ENCODE peak calls at places on chromosomes 7 and 10, in seven cellular contexts. One of them, this sample, is unnamed.

GRCh38 chr10:20616918-20617801 is 280.0 kb downstream of the NEBL start:
- DNase-seq in pancreas: no peak
- DNase-seq in body of pancreas: no peak
- DNase-seq in DND-41: no peak
- DNase-seq in fibroblast of lung: no peak
- DNase-seq in heart left ventricle: no peak
- DNase-seq in small intestine: no peak
- DNase-seq in this sample: no peak

GRCh38 chr10:64486149-64486548 is 964.9 kb downstream of the REEP3 start:
- DNase-seq in pancreas: no peak
- DNase-seq in body of pancreas: no peak
- DNase-seq in DND-41: no peak
- DNase-seq in fibroblast of lung: peak; percentile 81
- DNase-seq in heart left ventricle: no peak
- DNase-seq in small intestine: no peak
- DNase-seq in this sample: no peak

GRCh38 chr7:55245271-55245723 is 119.8 kb upstream of the LANCL2 start:
- DNase-seq in pancreas: no peak
- DNase-seq in body of pancreas: no peak
- DNase-seq in DND-41: no peak
- DNase-seq in fibroblast of lung: peak; percentile 98
- DNase-seq in heart left ventricle: no peak
- DNase-seq in small intestine: peak; percentile 65
- DNase-seq in this sample: no peak

GRCh38 chr7:771241-772004 is 44.3 kb upstream of the PRKAR1B start:
- DNase-seq in pancreas: peak; percentile 84
- DNase-seq in body of pancreas: peak; percentile 93
- DNase-seq in DND-41: no peak
- DNase-seq in fibroblast of lung: no peak
- DNase-seq in heart left ventricle: peak; percentile 86
- DNase-seq in small intestine: peak; percentile 20
- DNase-seq in this sample: no peak

GRCh38 chr10:14889318-14889717 is 10.7 kb downstream of the SUV39H2 start:
- DNase-seq in pancreas: no peak
- DNase-seq in body of pancreas: no peak
- DNase-seq in DND-41: no peak
- DNase-seq in fibroblast of lung: no peak
- DNase-seq in heart left ventricle: no peak
- DNase-seq in small intestine: no peak
- DNase-seq in this sample: no peak

GRCh38 chr7:257647-257992 is 32.4 kb upstream of the FOXL3 start:
- DNase-seq in pancreas: peak; percentile 49
- DNase-seq in body of pancreas: no peak
- DNase-seq in DND-41: no peak
- DNase-seq in fibroblast of lung: no peak
- DNase-seq in heart left ventricle: no peak
- DNase-seq in small intestine: no peak
- DNase-seq in this sample: no peak

GRCh38 chr7:99499356-99499712 is 747 bp downstream of the ZNF394 start:
- DNase-seq in pancreas: no peak
- DNase-seq in body of pancreas: no peak
- DNase-seq in DND-41: no peak
- DNase-seq in fibroblast of lung: no peak
- DNase-seq in heart left ventricle: no peak
- DNase-seq in small intestine: peak; percentile 62
- DNase-seq in this sample: peak; percentile 59

GRCh38 chr7:28958235-28958945 is at the start of gene TRIL:
- DNase-seq in pancreas: peak; percentile 67
- DNase-seq in body of pancreas: peak; percentile 63
- DNase-seq in DND-41: no peak
- DNase-seq in fibroblast of lung: peak; percentile 86
- DNase-seq in heart left ventricle: peak; percentile 90
- DNase-seq in small intestine: peak; percentile 30
- DNase-seq in this sample: no peak

GRCh38 chr7:64562621-64563275 is at the start of gene ZNF680:
- DNase-seq in pancreas: peak; percentile 89
- DNase-seq in body of pancreas: peak; percentile 97
- DNase-seq in DND-41: peak; percentile 97
- DNase-seq in fibroblast of lung: peak; percentile 94
- DNase-seq in heart left ventricle: peak; percentile 97
- DNase-seq in small intestine: peak; percentile 96
- DNase-seq in this sample: peak; percentile 90

GRCh38 chr10:82969405-82969804 is 1094.4 kb downstream of the NRG3 start:
- DNase-seq in pancreas: no peak
- DNase-seq in body of pancreas: no peak
- DNase-seq in DND-41: no peak
- DNase-seq in fibroblast of lung: peak; percentile 23
- DNase-seq in heart left ventricle: no peak
- DNase-seq in small intestine: no peak
- DNase-seq in this sample: no peak

GRCh38 chr10:109902992-109903947 is 20.0 kb downstream of the XPNPEP1 start:
- DNase-seq in pancreas: no peak
- DNase-seq in body of pancreas: peak; percentile 74
- DNase-seq in DND-41: no peak
- DNase-seq in fibroblast of lung: no peak
- DNase-seq in heart left ventricle: no peak
- DNase-seq in small intestine: no peak
- DNase-seq in this sample: no peak

GRCh38 chr10:133252223-133252552 is 14.5 kb downstream of the VENTX start:
- DNase-seq in pancreas: no peak
- DNase-seq in body of pancreas: no peak
- DNase-seq in DND-41: no peak
- DNase-seq in fibroblast of lung: no peak
- DNase-seq in heart left ventricle: no peak
- DNase-seq in small intestine: no peak
- DNase-seq in this sample: no peak

GRCh38 chr10:22554481-22555182 is 159.7 kb downstream of the PIP4K2A start:
- DNase-seq in pancreas: peak; percentile 70
- DNase-seq in body of pancreas: peak; percentile 75
- DNase-seq in DND-41: no peak
- DNase-seq in fibroblast of lung: peak; percentile 91
- DNase-seq in heart left ventricle: peak; percentile 64
- DNase-seq in small intestine: no peak
- DNase-seq in this sample: no peak

GRCh38 chr7:66837007-66837406 is 84.0 kb upstream of the TMEM248 start:
- DNase-seq in pancreas: no peak
- DNase-seq in body of pancreas: no peak
- DNase-seq in DND-41: peak; percentile 40
- DNase-seq in fibroblast of lung: no peak
- DNase-seq in heart left ventricle: no peak
- DNase-seq in small intestine: peak; percentile 85
- DNase-seq in this sample: no peak

GRCh38 chr10:123147635-123148413 is at the start of gene HMX2:
- DNase-seq in pancreas: peak; percentile 66
- DNase-seq in body of pancreas: no peak
- DNase-seq in DND-41: no peak
- DNase-seq in fibroblast of lung: no peak
- DNase-seq in heart left ventricle: no peak
- DNase-seq in small intestine: no peak
- DNase-seq in this sample: peak; percentile 48

GRCh38 chr10:69729326-69730048 is 72.2 kb upstream of the COL13A1 start:
- DNase-seq in pancreas: no peak
- DNase-seq in body of pancreas: no peak
- DNase-seq in DND-41: no peak
- DNase-seq in fibroblast of lung: no peak
- DNase-seq in heart left ventricle: no peak
- DNase-seq in small intestine: no peak
- DNase-seq in this sample: no peak

GRCh38 chr10:35746004-35746403 is 103.9 kb upstream of the FZD8 start:
- DNase-seq in pancreas: no peak
- DNase-seq in body of pancreas: no peak
- DNase-seq in DND-41: no peak
- DNase-seq in fibroblast of lung: no peak
- DNase-seq in heart left ventricle: no peak
- DNase-seq in small intestine: no peak
- DNase-seq in this sample: no peak

GRCh38 chr10:103140469-103140868 is 52.6 kb downstream of the NT5C2 start:
- DNase-seq in pancreas: no peak
- DNase-seq in body of pancreas: no peak
- DNase-seq in DND-41: no peak
- DNase-seq in fibroblast of lung: no peak
- DNase-seq in heart left ventricle: no peak
- DNase-seq in small intestine: no peak
- DNase-seq in this sample: no peak

GRCh38 chr7:95581446-95581845 is 14.9 kb downstream of the PDK4 start:
- DNase-seq in pancreas: no peak
- DNase-seq in body of pancreas: no peak
- DNase-seq in DND-41: no peak
- DNase-seq in fibroblast of lung: no peak
- DNase-seq in heart left ventricle: no peak
- DNase-seq in small intestine: no peak
- DNase-seq in this sample: no peak

GRCh38 chr7:95583834-95584621 is 12.3 kb downstream of the PDK4 start:
- DNase-seq in pancreas: no peak
- DNase-seq in body of pancreas: no peak
- DNase-seq in DND-41: no peak
- DNase-seq in fibroblast of lung: no peak
- DNase-seq in heart left ventricle: no peak
- DNase-seq in small intestine: no peak
- DNase-seq in this sample: no peak

GRCh38 chr7:95584752-95585425 is 11.4 kb downstream of the PDK4 start:
- DNase-seq in pancreas: no peak
- DNase-seq in body of pancreas: no peak
- DNase-seq in DND-41: no peak
- DNase-seq in fibroblast of lung: no peak
- DNase-seq in heart left ventricle: no peak
- DNase-seq in small intestine: no peak
- DNase-seq in this sample: no peak

GRCh38 chr7:95585426-95585789 is 10.9 kb downstream of the PDK4 start:
- DNase-seq in pancreas: no peak
- DNase-seq in body of pancreas: no peak
- DNase-seq in DND-41: no peak
- DNase-seq in fibroblast of lung: no peak
- DNase-seq in heart left ventricle: no peak
- DNase-seq in small intestine: no peak
- DNase-seq in this sample: no peak

GRCh38 chr7:95582578-95583293 is 13.6 kb downstream of the PDK4 start:
- DNase-seq in pancreas: no peak
- DNase-seq in body of pancreas: no peak
- DNase-seq in DND-41: no peak
- DNase-seq in fibroblast of lung: no peak
- DNase-seq in heart left ventricle: no peak
- DNase-seq in small intestine: no peak
- DNase-seq in this sample: no peak
- H3K27ac ChIP-seq in pancreas: no peak overlapping the region
- H3K27ac ChIP-seq in body of pancreas: no peak overlapping the region
- H3K27ac ChIP-seq in DND-41: no peak overlapping the region
- H3K27ac ChIP-seq in fibroblast of lung: no peak overlapping the region
- H3K27ac ChIP-seq in heart left ventricle: no peak overlapping the region
- H3K27ac ChIP-seq in small intestine: no peak overlapping the region
- H3K27ac ChIP-seq in this sample: no peak overlapping the region

GRCh38 chr7:138495485-138495884 is 35.4 kb downstream of the TRIM24 start:
- DNase-seq in pancreas: no peak
- DNase-seq in body of pancreas: no peak
- DNase-seq in DND-41: no peak
- DNase-seq in fibroblast of lung: no peak
- DNase-seq in heart left ventricle: no peak
- DNase-seq in small intestine: no peak
- DNase-seq in this sample: no peak

GRCh38 chr7:138493535-138493934 is 33.5 kb downstream of the TRIM24 start:
- DNase-seq in pancreas: no peak
- DNase-seq in body of pancreas: no peak
- DNase-seq in DND-41: no peak
- DNase-seq in fibroblast of lung: no peak
- DNase-seq in heart left ventricle: no peak
- DNase-seq in small intestine: no peak
- DNase-seq in this sample: no peak

GRCh38 chr7:138491612-138492386 is 31.7 kb downstream of the TRIM24 start:
- DNase-seq in pancreas: no peak
- DNase-seq in body of pancreas: no peak
- DNase-seq in DND-41: no peak
- DNase-seq in fibroblast of lung: no peak
- DNase-seq in heart left ventricle: no peak
- DNase-seq in small intestine: no peak
- DNase-seq in this sample: no peak

DNA sequence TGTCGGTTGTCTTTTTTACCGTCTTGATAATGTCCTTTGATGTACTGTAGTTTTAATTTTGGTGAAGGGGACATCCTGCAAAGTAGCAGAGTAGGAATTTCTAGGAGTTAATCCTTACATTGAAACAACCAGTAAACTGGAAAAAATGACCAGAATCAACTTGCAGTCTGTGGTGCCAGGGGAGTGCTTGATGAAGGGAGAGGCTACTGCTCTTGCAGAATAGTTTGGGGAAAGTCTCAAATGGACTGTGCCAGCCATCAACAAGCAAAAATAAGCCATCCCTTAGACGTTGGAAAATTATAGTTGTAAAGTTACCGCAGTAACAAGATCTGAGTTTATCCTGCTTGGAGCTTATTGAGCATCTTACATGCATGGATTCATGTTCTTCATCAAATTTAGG is 32.4 kb downstream of the TRIM24 start:
- DNase-seq in pancreas: no peak
- DNase-seq in body of pancreas: no peak
- DNase-seq in DND-41: no peak
- DNase-seq in fibroblast of lung: no peak
- DNase-seq in heart left ventricle: no peak
- DNase-seq in small intestine: no peak
- DNase-seq in this sample: no peak
- H3K9me3 ChIP-seq in pancreas: no peaks in the 10 kb centered on the region
- H3K9me3 ChIP-seq in body of pancreas: no peaks in the 10 kb centered on the region
- H3K9me3 ChIP-seq in DND-41: no peaks in the 10 kb centered on the region
- H3K9me3 ChIP-seq in fibroblast of lung: no peaks in the 10 kb centered on the region
- H3K9me3 ChIP-seq in heart left ventricle: no peaks in the 10 kb centered on the region
- H3K9me3 ChIP-seq in small intestine: no peaks in the 10 kb centered on the region
- H3K9me3 ChIP-seq in this sample: no peaks in the 10 kb centered on the region

GRCh38 chr10:42955493-42955889 is 121.4 kb upstream of the RET start:
- DNase-seq in pancreas: peak; percentile 39
- DNase-seq in body of pancreas: no peak
- DNase-seq in DND-41: no peak
- DNase-seq in fibroblast of lung: no peak
- DNase-seq in heart left ventricle: no peak
- DNase-seq in small intestine: no peak
- DNase-seq in this sample: no peak
- H3K27me3 ChIP-seq in pancreas: no peaks in the 10 kb centered on the region
- H3K27me3 ChIP-seq in body of pancreas: no peaks in the 10 kb centered on the region
- H3K27me3 ChIP-seq in DND-41: no peaks in the 10 kb centered on the region
- H3K27me3 ChIP-seq in fibroblast of lung: peaks cover 9% of the 10 kb centered on the region
- H3K27me3 ChIP-seq in heart left ventricle: no peaks in the 10 kb centered on the region
- H3K27me3 ChIP-seq in small intestine: no peaks in the 10 kb centered on the region
- H3K27me3 ChIP-seq in this sample: no peaks in the 10 kb centered on the region

GRCh38 chr7:20267482-20267881 is 50.3 kb upstream of the MACC1 start:
- DNase-seq in pancreas: no peak
- DNase-seq in body of pancreas: no peak
- DNase-seq in DND-41: peak; percentile 4
- DNase-seq in fibroblast of lung: no peak
- DNase-seq in heart left ventricle: no peak
- DNase-seq in small intestine: no peak
- DNase-seq in this sample: no peak

GRCh38 chr7:20270371-20270770 is 53.2 kb upstream of the MACC1 start:
- DNase-seq in pancreas: no peak
- DNase-seq in body of pancreas: no peak
- DNase-seq in DND-41: no peak
- DNase-seq in fibroblast of lung: no peak
- DNase-seq in heart left ventricle: no peak
- DNase-seq in small intestine: no peak
- DNase-seq in this sample: no peak

GRCh38 chr7:20269726-20270125 is 52.5 kb upstream of the MACC1 start:
- DNase-seq in pancreas: no peak
- DNase-seq in body of pancreas: no peak
- DNase-seq in DND-41: no peak
- DNase-seq in fibroblast of lung: peak; percentile 87
- DNase-seq in heart left ventricle: no peak
- DNase-seq in small intestine: no peak
- DNase-seq in this sample: no peak

GRCh38 chr7:20270867-20271266 is 53.7 kb upstream of the MACC1 start:
- DNase-seq in pancreas: no peak
- DNase-seq in body of pancreas: no peak
- DNase-seq in DND-41: no peak
- DNase-seq in fibroblast of lung: no peak
- DNase-seq in heart left ventricle: no peak
- DNase-seq in small intestine: peak; percentile 21
- DNase-seq in this sample: no peak

GRCh38 chr7:20268832-20269231 is 51.6 kb upstream of the MACC1 start:
- DNase-seq in pancreas: no peak
- DNase-seq in body of pancreas: no peak
- DNase-seq in DND-41: no peak
- DNase-seq in fibroblast of lung: peak; percentile 73
- DNase-seq in heart left ventricle: no peak
- DNase-seq in small intestine: no peak
- DNase-seq in this sample: no peak
- H3K27ac ChIP-seq in pancreas: no peak overlapping the region
- H3K27ac ChIP-seq in body of pancreas: no peak overlapping the region
- H3K27ac ChIP-seq in DND-41: no peak overlapping the region
- H3K27ac ChIP-seq in fibroblast of lung: no peak overlapping the region
- H3K27ac ChIP-seq in heart left ventricle: no peak overlapping the region
- H3K27ac ChIP-seq in small intestine: no peak overlapping the region
- H3K27ac ChIP-seq in this sample: no peak overlapping the region

This sample was measured in CD4-positive, alpha-beta memory T cell.